ENCODE peak calls at places on chromosomes 12 and 14, in nine cellular contexts. K, Y, D, M, E, N, L, A and F are unnamed samples.
A peak's percentile ranks its signal among the peaks of the same experiment; 100 is the strongest.

GRCh38 chr12:50174971-50175715 is 8.0 kb upstream of the CERS5 start:
- DNase-seq in K (no peak), E (peak; percentile 77), M (peak; percentile 19), L (no peak), D (peak; percentile 81), A (peak; percentile 81), Y (peak; percentile 85), N (no peak), F (peak; percentile 59)

GRCh38 chr14:51394391-51394790 is 154.3 kb downstream of the TMX1 start:
- DNase-seq in L (no peak), K (no peak), D (no peak), M (no peak), E (no peak), A (no peak), Y (peak; percentile 8), N (no peak), F (no peak)

GRCh38 chr14:73344304-73344703 is 107.0 kb downstream of the PAPLN start:
- DNase-seq in L (no peak), A (no peak), D (no peak), M (no peak), E (no peak), Y (no peak), N (no peak), K (no peak), F (no peak)

GRCh38 chr12:107655281-107656065 is 30.1 kb upstream of the PWP1 start:
- DNase-seq in A (no peak), D (no peak), K (no peak), E (no peak), N (no peak), M (no peak), L (no peak), Y (peak; percentile 42), F (no peak)

GRCh38 chr14:34247605-34248004 is 214.4 kb downstream of the SPTSSA start:
- DNase-seq in L (no peak), M (no peak), N (no peak), E (no peak), Y (no peak), K (no peak), A (no peak), D (no peak), F (no peak)

GRCh38 chr12:102511575-102511974 is 31.2 kb upstream of the IGF1 start:
- DNase-seq in E (no peak), D (no peak), A (no peak), Y (no peak), N (no peak), M (no peak), L (no peak), K (no peak), F (no peak)

GRCh38 chr12:14961466-14962155 is at the start of gene ARHGDIB:
- DNase-seq in N (peak; percentile 56), M (peak; percentile 84), K (peak; percentile 51), D (no peak), Y (no peak), L (peak; percentile 59), E (no peak), A (peak; percentile 38), F (peak; percentile 10)

GRCh38 chr12:101127521-101128219 is 82.4 kb downstream of the SLC5A8 start:
- DNase-seq in Y (peak; percentile 74), N (no peak), L (no peak), D (no peak), M (no peak), K (no peak), A (no peak), E (no peak), F (no peak)

GRCh38 chr14:102487204-102487577 is 22.4 kb downstream of the ANKRD9 start:
- DNase-seq in K (no peak), L (peak; percentile 37), M (no peak), D (no peak), A (no peak), N (no peak), Y (peak; percentile 66), E (no peak), F (no peak)

GRCh38 chr12:120639771-120640721 is at the start of gene CABP1:
- DNase-seq in A (no peak), N (no peak), Y (peak; percentile 29), E (no peak), D (peak; percentile 33), M (peak; percentile 58), K (peak; percentile 58), L (no peak), F (peak; percentile 53)

GRCh38 chr12:128992550-128992949 is 139.3 kb downstream of the GLT1D1 start:
- DNase-seq in N (no peak), Y (no peak), M (no peak), A (no peak), D (no peak), E (no peak), K (no peak), L (no peak), F (no peak)

GRCh38 chr14:32075636-32076277 is 1.3 kb upstream of the ARHGAP5 start:
- DNase-seq in K (no peak), E (no peak), D (no peak), N (no peak), A (peak; percentile 40), L (no peak), M (peak; percentile 4), Y (no peak), F (peak; percentile 57)

GRCh38 chr14:65200454-65200853 is 98.1 kb upstream of the MAX start:
- DNase-seq in A (no peak), E (no peak), D (no peak), N (no peak), M (no peak), K (no peak), Y (peak; percentile 20), L (no peak), F (no peak)

GRCh38 chr14:100588671-100589070 is 1.5 kb upstream of the BEGAIN start:
- DNase-seq in M (no peak), N (peak; percentile 14), A (no peak), K (no peak), L (peak; percentile 22), Y (no peak), E (no peak), D (no peak), F (no peak)

GRCh38 chr12:1919763-1920162 is 1.3 kb upstream of the CACNA2D4 start:
- DNase-seq in A (no peak), D (no peak), K (no peak), E (no peak), Y (no peak), N (no peak), L (no peak), M (no peak), F (no peak)

GRCh38 chr14:39368261-39368959 is 63.8 kb downstream of the FBXO33 start:
- DNase-seq in A (peak; percentile 78), N (peak; percentile 26), D (peak; percentile 57), Y (peak; percentile 84), L (no peak), M (no peak), K (peak; percentile 42), E (peak; percentile 71), F (peak; percentile 68)